ENCODE peak calls at places on chromosome 18, in seven cellular contexts. One of them, this sample, is unnamed. For H3K9me3, the result is how much of the 10 kb centered on the place peaks cover.

GRCh38 chr18:54776282-54776977 is 51.8 kb upstream of the RAB27B start:
- DNase-seq in right atrium auricular region: peak
- DNase-seq in cardiac muscle cell: no peak
- DNase-seq in A549: peak
- DNase-seq in stomach: no peak
- DNase-seq in IMR-90: peak
- DNase-seq in astrocyte: peak
- DNase-seq in this sample: no peak

GRCh38 chr18:45004531-45004930 is 323.8 kb downstream of the SETBP1 start:
- DNase-seq in A549: no peak
- DNase-seq in right atrium auricular region: no peak
- DNase-seq in stomach: no peak
- DNase-seq in astrocyte: peak
- DNase-seq in IMR-90: peak
- DNase-seq in cardiac muscle cell: no peak
- DNase-seq in this sample: no peak

GRCh38 chr18:3447035-3447894 is 2.7 kb upstream of the TGIF1 start:
- DNase-seq in cardiac muscle cell: no peak
- DNase-seq in stomach: peak
- DNase-seq in astrocyte: peak
- DNase-seq in IMR-90: peak
- DNase-seq in A549: no peak
- DNase-seq in right atrium auricular region: peak
- DNase-seq in this sample: peak

GRCh38 chr18:31649894-31650719 is 34.3 kb downstream of the B4GALT6 start:
- DNase-seq in A549: no peak
- DNase-seq in astrocyte: no peak
- DNase-seq in cardiac muscle cell: no peak
- DNase-seq in stomach: no peak
- DNase-seq in right atrium auricular region: no peak
- DNase-seq in IMR-90: no peak
- DNase-seq in this sample: no peak

GRCh38 chr18:9577361-9577760 is 37.0 kb downstream of the PPP4R1 start:
- DNase-seq in right atrium auricular region: no peak
- DNase-seq in astrocyte: no peak
- DNase-seq in A549: peak
- DNase-seq in cardiac muscle cell: no peak
- DNase-seq in IMR-90: no peak
- DNase-seq in stomach: no peak
- DNase-seq in this sample: no peak

GRCh38 chr18:36035253-36035652 is 32.1 kb downstream of the RPRD1A start:
- DNase-seq in stomach: no peak
- DNase-seq in cardiac muscle cell: no peak
- DNase-seq in right atrium auricular region: no peak
- DNase-seq in IMR-90: no peak
- DNase-seq in astrocyte: peak
- DNase-seq in A549: no peak
- DNase-seq in this sample: no peak

GRCh38 chr18:40048886-40049650 is 1906.0 kb upstream of the PIK3C3 start:
- DNase-seq in right atrium auricular region: no peak
- DNase-seq in A549: no peak
- DNase-seq in IMR-90: no peak
- DNase-seq in astrocyte: no peak
- DNase-seq in stomach: no peak
- DNase-seq in cardiac muscle cell: no peak
- DNase-seq in this sample: no peak

GRCh38 chr18:25467226-25468065 is 115.5 kb upstream of the ZNF521 start:
- DNase-seq in cardiac muscle cell: peak
- DNase-seq in A549: no peak
- DNase-seq in IMR-90: peak
- DNase-seq in stomach: no peak
- DNase-seq in right atrium auricular region: peak
- DNase-seq in astrocyte: peak
- DNase-seq in this sample: peak

GRCh38 chr18:10570622-10571021 is 44.8 kb downstream of the NAPG start:
- DNase-seq in cardiac muscle cell: no peak
- DNase-seq in IMR-90: no peak
- DNase-seq in astrocyte: no peak
- DNase-seq in stomach: no peak
- DNase-seq in right atrium auricular region: no peak
- DNase-seq in A549: no peak
- DNase-seq in this sample: no peak

GRCh38 chr18:78527984-78528383 is 451.6 kb upstream of the SALL3 start:
- DNase-seq in A549: no peak
- DNase-seq in cardiac muscle cell: peak
- DNase-seq in astrocyte: no peak
- DNase-seq in IMR-90: no peak
- DNase-seq in stomach: no peak
- DNase-seq in right atrium auricular region: no peak
- DNase-seq in this sample: no peak

GRCh38 chr18:53937037-53937436 is 287.4 kb downstream of the MBD2 start:
- DNase-seq in astrocyte: no peak
- DNase-seq in right atrium auricular region: no peak
- DNase-seq in A549: no peak
- DNase-seq in cardiac muscle cell: no peak
- DNase-seq in stomach: no peak
- DNase-seq in IMR-90: no peak
- DNase-seq in this sample: no peak

GRCh38 chr18:13390196-13390595 is 171.6 kb downstream of the LDLRAD4 start:
- DNase-seq in IMR-90: no peak
- DNase-seq in stomach: no peak
- DNase-seq in A549: no peak
- DNase-seq in right atrium auricular region: peak
- DNase-seq in astrocyte: no peak
- DNase-seq in cardiac muscle cell: no peak
- DNase-seq in this sample: no peak

GRCh38 chr18:63161728-63162195 is 157.8 kb downstream of the BCL2 start:
- DNase-seq in IMR-90: peak
- DNase-seq in A549: peak
- DNase-seq in right atrium auricular region: peak
- DNase-seq in cardiac muscle cell: no peak
- DNase-seq in stomach: peak
- DNase-seq in astrocyte: peak
- DNase-seq in this sample: peak

GRCh38 chr18:62578980-62579511 is 56.2 kb downstream of the ZCCHC2 start:
- DNase-seq in cardiac muscle cell: no peak
- DNase-seq in IMR-90: no peak
- DNase-seq in A549: no peak
- DNase-seq in astrocyte: no peak
- DNase-seq in stomach: no peak
- DNase-seq in right atrium auricular region: no peak
- DNase-seq in this sample: no peak

GRCh38 chr18:39870586-39870985 is 2084.4 kb upstream of the PIK3C3 start:
- DNase-seq in A549: no peak
- DNase-seq in right atrium auricular region: no peak
- DNase-seq in stomach: no peak
- DNase-seq in astrocyte: no peak
- DNase-seq in IMR-90: no peak
- DNase-seq in cardiac muscle cell: no peak
- DNase-seq in this sample: no peak

GRCh38 chr18:59842947-59843346 is 56.8 kb upstream of the PMAIP1 start:
- DNase-seq in astrocyte: no peak
- DNase-seq in A549: no peak
- DNase-seq in IMR-90: no peak
- DNase-seq in stomach: no peak
- DNase-seq in cardiac muscle cell: no peak
- DNase-seq in right atrium auricular region: no peak
- DNase-seq in this sample: no peak

GRCh38 chr18:61980355-61980754 is 87.5 kb upstream of the RNF152 start:
- DNase-seq in right atrium auricular region: no peak
- DNase-seq in cardiac muscle cell: no peak
- DNase-seq in stomach: no peak
- DNase-seq in A549: no peak
- DNase-seq in IMR-90: peak
- DNase-seq in astrocyte: no peak
- DNase-seq in this sample: no peak

DNA sequence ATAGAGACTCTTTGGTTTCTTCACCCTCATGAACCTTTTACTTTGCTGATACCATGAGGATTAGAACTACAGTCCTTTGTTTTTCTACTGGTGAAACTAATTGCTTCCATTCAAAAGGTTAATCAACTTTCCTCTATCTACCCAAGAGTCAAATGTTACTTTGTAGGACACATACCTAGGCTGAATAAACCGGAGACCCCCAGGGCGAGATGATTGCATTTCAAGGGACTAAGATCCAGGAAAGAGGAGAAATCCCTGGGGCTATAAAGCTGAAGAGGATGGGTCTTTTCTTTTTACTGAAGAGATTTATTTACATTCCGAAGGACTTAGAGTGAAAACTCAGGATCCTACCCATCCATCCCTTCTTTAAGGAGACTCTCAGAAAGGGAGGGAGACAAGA is 332.0 kb downstream of the CDH19 start:
- DNase-seq in A549: no peak
- DNase-seq in astrocyte: no peak
- DNase-seq in right atrium auricular region: no peak
- DNase-seq in cardiac muscle cell: no peak
- DNase-seq in IMR-90: no peak
- DNase-seq in stomach: no peak
- DNase-seq in this sample: no peak
- H3K9me3 ChIP-seq in A549: under half
- H3K9me3 ChIP-seq in astrocyte: under half
- H3K9me3 ChIP-seq in right atrium auricular region: under half
- H3K9me3 ChIP-seq in cardiac muscle cell: under half
- H3K9me3 ChIP-seq in IMR-90: under half
- H3K9me3 ChIP-seq in stomach: under half
- H3K9me3 ChIP-seq in this sample: under half

GRCh38 chr18:33755918-33756590 is 178.0 kb downstream of the ASXL3 start:
- DNase-seq in right atrium auricular region: peak
- DNase-seq in cardiac muscle cell: no peak
- DNase-seq in astrocyte: peak
- DNase-seq in A549: peak
- DNase-seq in IMR-90: peak
- DNase-seq in stomach: no peak
- DNase-seq in this sample: no peak

GRCh38 chr18:33757037-33757436 is 179.0 kb downstream of the ASXL3 start:
- DNase-seq in astrocyte: peak
- DNase-seq in cardiac muscle cell: no peak
- DNase-seq in stomach: no peak
- DNase-seq in A549: no peak
- DNase-seq in right atrium auricular region: no peak
- DNase-seq in IMR-90: peak
- DNase-seq in this sample: no peak

GRCh38 chr18:33761363-33761762 is 183.3 kb downstream of the ASXL3 start:
- DNase-seq in astrocyte: no peak
- DNase-seq in right atrium auricular region: no peak
- DNase-seq in IMR-90: peak
- DNase-seq in A549: peak
- DNase-seq in stomach: peak
- DNase-seq in cardiac muscle cell: peak
- DNase-seq in this sample: no peak
- TF ChIP-seq CTCF in astrocyte: peak
- TF ChIP-seq CTCF in right atrium auricular region: no peak
- TF ChIP-seq CTCF in IMR-90: peak
- TF ChIP-seq CTCF in A549: peak
- TF ChIP-seq CTCF in stomach: no peak
- TF ChIP-seq CTCF in cardiac muscle cell: peak
- TF ChIP-seq CTCF in this sample: peak

DNA sequence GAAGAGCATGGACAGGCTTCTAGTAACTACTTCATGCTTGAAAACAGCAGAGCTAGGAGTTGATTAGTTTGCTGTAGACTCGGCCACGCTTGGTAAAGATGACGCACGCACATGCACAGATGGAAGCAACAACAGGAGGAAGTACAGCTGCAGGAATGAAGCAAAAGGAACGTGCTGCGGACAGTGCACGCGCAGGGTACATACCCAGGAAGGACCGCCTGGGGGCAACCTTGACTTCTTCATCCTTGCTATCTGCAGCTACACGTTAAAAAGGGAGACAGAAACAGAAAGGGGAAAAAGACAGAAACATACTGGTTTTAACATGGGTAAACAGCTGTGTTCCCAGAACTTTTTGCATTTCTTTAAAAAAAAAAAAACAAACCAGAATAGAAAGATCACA is 17.7 kb downstream of the SLC66A2 start:
- DNase-seq in stomach: no peak
- DNase-seq in right atrium auricular region: no peak
- DNase-seq in A549: no peak
- DNase-seq in astrocyte: peak
- DNase-seq in IMR-90: no peak
- DNase-seq in cardiac muscle cell: peak
- DNase-seq in this sample: no peak
- H3K9me3 ChIP-seq in stomach: under half
- H3K9me3 ChIP-seq in right atrium auricular region: under half
- H3K9me3 ChIP-seq in A549: under half
- H3K9me3 ChIP-seq in astrocyte: under half
- H3K9me3 ChIP-seq in IMR-90: under half
- H3K9me3 ChIP-seq in cardiac muscle cell: under half
- H3K9me3 ChIP-seq in this sample: under half

GRCh38 chr18:21743166-21743831 is 2.7 kb downstream of the MIB1 start:
- DNase-seq in A549: no peak
- DNase-seq in IMR-90: no peak
- DNase-seq in right atrium auricular region: no peak
- DNase-seq in astrocyte: no peak
- DNase-seq in cardiac muscle cell: no peak
- DNase-seq in stomach: no peak
- DNase-seq in this sample: no peak
- TF ChIP-seq CTCF in A549: no peak
- TF ChIP-seq CTCF in IMR-90: no peak
- TF ChIP-seq CTCF in right atrium auricular region: no peak
- TF ChIP-seq CTCF in astrocyte: no peak
- TF ChIP-seq CTCF in cardiac muscle cell: no peak
- TF ChIP-seq CTCF in stomach: no peak
- TF ChIP-seq CTCF in this sample: no peak

DNA sequence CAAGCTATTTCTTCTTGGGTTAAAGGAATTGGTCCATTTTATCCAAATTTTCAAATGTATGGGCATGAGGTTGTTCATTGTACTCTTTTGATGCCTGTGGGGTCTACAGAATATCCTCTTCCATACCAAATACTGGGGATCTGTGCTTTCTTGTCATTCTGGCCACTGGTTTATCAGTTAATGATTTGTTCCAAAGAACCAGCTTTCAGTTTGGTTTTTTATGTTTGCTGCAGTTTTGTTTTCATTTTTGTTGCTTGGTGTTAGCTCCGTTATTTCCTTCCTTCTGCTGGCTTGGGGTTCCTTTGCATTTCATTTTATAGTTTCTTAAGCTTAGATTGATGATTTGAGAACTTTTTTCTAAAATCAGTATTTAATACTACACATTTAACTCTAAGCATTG is 45.5 kb downstream of the SLC66A2 start:
- DNase-seq in cardiac muscle cell: no peak
- DNase-seq in astrocyte: no peak
- DNase-seq in stomach: no peak
- DNase-seq in right atrium auricular region: no peak
- DNase-seq in IMR-90: no peak
- DNase-seq in A549: no peak
- DNase-seq in this sample: no peak
- H3K9me3 ChIP-seq in cardiac muscle cell: under half
- H3K9me3 ChIP-seq in astrocyte: under half
- H3K9me3 ChIP-seq in stomach: under half
- H3K9me3 ChIP-seq in right atrium auricular region: under half
- H3K9me3 ChIP-seq in IMR-90: under half
- H3K9me3 ChIP-seq in A549: under half
- H3K9me3 ChIP-seq in this sample: under half

DNA sequence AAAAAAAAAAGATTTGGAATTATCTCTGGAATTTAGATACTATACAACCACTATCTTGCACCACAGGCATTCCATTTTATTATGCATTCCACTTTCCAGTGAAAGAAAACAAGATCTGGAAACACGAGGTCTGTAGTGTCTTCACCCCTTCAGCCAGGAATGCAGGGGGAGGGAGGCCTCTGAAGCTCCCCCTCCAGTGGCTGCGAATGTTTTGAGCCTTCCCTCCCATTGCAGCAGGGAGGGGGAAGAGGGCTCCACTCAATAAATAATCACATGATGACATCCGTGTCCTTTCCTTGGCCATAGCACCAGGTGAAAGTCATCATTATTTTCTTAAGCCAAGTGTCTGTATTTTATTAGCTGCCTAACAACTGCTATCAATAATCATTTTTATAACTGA is 38.7 kb downstream of the ALPK2 start:
- DNase-seq in right atrium auricular region: no peak
- DNase-seq in A549: no peak
- DNase-seq in cardiac muscle cell: peak
- DNase-seq in IMR-90: peak
- DNase-seq in stomach: no peak
- DNase-seq in astrocyte: peak
- DNase-seq in this sample: no peak
- TF ChIP-seq CTCF in right atrium auricular region: no peak
- TF ChIP-seq CTCF in A549: no peak
- TF ChIP-seq CTCF in cardiac muscle cell: no peak
- TF ChIP-seq CTCF in IMR-90: no peak
- TF ChIP-seq CTCF in stomach: no peak
- TF ChIP-seq CTCF in astrocyte: no peak
- TF ChIP-seq CTCF in this sample: no peak